ENCODE peak calls at places on chromosomes 16 and 17, in nine cellular contexts. F, R, S, U, L, J, Z, N and M are unnamed samples.

GRCh38 chr17:82134101-82134500 is 36.1 kb upstream of the FASN start:
- DNase-seq in F (no peak), N (no peak), U (no peak), S (no peak), L (no peak), R (no peak), J (no peak), Z (no peak), M (no peak)

GRCh38 chr16:4244254-4244812 is 2.5 kb upstream of the SRL start:
- DNase-seq in J (no peak), R (no peak), Z (no peak), N (no peak), U (no peak), L (no peak), S (peak), F (no peak), M (no peak)

GRCh38 chr17:19533718-19534561 is at the start of gene SLC47A1:
- DNase-seq in R (no peak), S (peak), J (peak), U (peak), N (peak), F (no peak), Z (no peak), L (peak), M (peak)

GRCh38 chr17:50947844-50948514 is 81.8 kb upstream of the TOB1 start:
- DNase-seq in L (peak), U (no peak), Z (no peak), N (no peak), R (no peak), J (no peak), S (peak), F (no peak), M (no peak)

GRCh38 chr17:77427471-77427991 is 286.8 kb downstream of the SEC14L1 start:
- DNase-seq in R (peak), J (peak), F (no peak), N (peak), U (no peak), S (no peak), L (no peak), Z (no peak), M (no peak)

GRCh38 chr17:6797718-6798351 is 21.8 kb downstream of the FBXO39 start:
- DNase-seq in R (no peak), S (no peak), N (no peak), L (no peak), Z (no peak), U (no peak), J (no peak), F (no peak), M (no peak)

GRCh38 chr17:34756670-34757021 is 177.3 kb downstream of the TMEM132E start:
- DNase-seq in L (no peak), S (peak), J (peak), Z (no peak), R (no peak), U (no peak), F (no peak), N (peak), M (no peak)

GRCh38 chr16:72324578-72324977 is 152.6 kb upstream of the PMFBP1 start:
- DNase-seq in R (no peak), J (no peak), F (no peak), U (no peak), L (no peak), Z (no peak), N (no peak), S (no peak), M (no peak)